ENCODE peak calls at places on chromosomes 4 and X, in ten cellular contexts. O is GM19239, C is globus pallidus, P is AG09309, J is osteocyte, X is osteoblast, I is HCEC 1CT, S is substantia nigra, M is KBM-7, G is ovary. Y is an unnamed sample.

GRCh38 chrX:47316276-47317025 is 53.9 kb upstream of the ZNF157 start:
- DNase-seq in I (no peak), X (peak), O (no peak), G (no peak), S (no peak), P (no peak), J (no peak), C (no peak), M (no peak), Y (no peak)

GRCh38 chr4:17762705-17763104 is 18.7 kb downstream of the FAM184B start:
- DNase-seq in X (no peak), I (peak), M (no peak), O (no peak), P (no peak), C (no peak), J (no peak), G (no peak), S (no peak), Y (peak)

GRCh38 chr4:178415925-178416324 is 973.7 kb upstream of the AGA start:
- DNase-seq in C (no peak), X (no peak), J (no peak), S (no peak), P (no peak), M (no peak), I (no peak), O (no peak), G (no peak), Y (no peak)

GRCh38 chrX:39470588-39471155 is 627.1 kb downstream of the BCOR start:
- DNase-seq in J (no peak), S (no peak), M (no peak), O (no peak), C (peak), X (no peak), P (no peak), I (no peak), G (peak), Y (no peak)

GRCh38 chr4:105147226-105148151 is 813 bp downstream of the TET2 start:
- DNase-seq in P (no peak), I (no peak), X (peak), J (no peak), G (peak), C (peak), S (peak), O (no peak), M (peak), Y (peak)

GRCh38 chr4:6180841-6181631 is 19.3 kb downstream of the JAKMIP1 start:
- DNase-seq in X (no peak), S (no peak), G (no peak), C (no peak), P (no peak), M (no peak), O (no peak), I (no peak), J (no peak), Y (no peak)

GRCh38 chrX:81354954-81355353 is 153.1 kb downstream of the SH3BGRL start:
- DNase-seq in C (no peak), S (no peak), X (no peak), I (no peak), O (no peak), J (no peak), G (no peak), M (no peak), P (no peak), Y (no peak)

GRCh38 chr4:165967486-165967885 is 94.4 kb downstream of the TLL1 start:
- DNase-seq in X (no peak), I (no peak), P (no peak), C (no peak), M (no peak), O (no peak), G (no peak), S (no peak), J (no peak), Y (no peak)

GRCh38 chr4:182023469-182023868 is 219.7 kb upstream of the TENM3 start:
- DNase-seq in G (no peak), S (no peak), M (no peak), P (no peak), X (no peak), J (no peak), I (no peak), O (no peak), C (no peak), Y (no peak)

GRCh38 chr4:25020240-25020639 is 10.5 kb downstream of the LGI2 start:
- DNase-seq in O (no peak), I (peak), M (no peak), G (no peak), S (no peak), C (no peak), X (no peak), J (peak), P (peak), Y (no peak)

GRCh38 chrX:67614006-67614405 is 70.2 kb downstream of the AR start:
- DNase-seq in X (no peak), J (no peak), P (no peak), M (no peak), O (no peak), I (no peak), S (no peak), C (no peak), G (no peak), Y (no peak)

GRCh38 chrX:74458738-74459137 is 37.4 kb downstream of the SLC16A2 start:
- DNase-seq in O (no peak), P (peak), I (peak), J (no peak), M (no peak), G (no peak), C (no peak), S (no peak), X (peak), Y (peak)

GRCh38 chrX:17500145-17500579 is 125.2 kb downstream of the NHS start:
- DNase-seq in I (no peak), O (no peak), S (no peak), G (no peak), X (no peak), C (no peak), P (peak), M (no peak), J (no peak), Y (no peak)